ENCODE peak calls at places on chromosomes 13 and 19, in five cellular contexts. M, D, O, L and E are unnamed samples.

GRCh38 chr19:42270346-42271044 is 1.4 kb downstream of the CIC start:
- DNase-seq in O (no peak), L (peak; percentile 42), D (no peak), M (peak; percentile 49), E (peak; percentile 71)

GRCh38 chr13:109162248-109163051 is 533.0 kb downstream of the MYO16 start:
- DNase-seq in M (no peak), L (no peak), D (no peak), O (peak; percentile 98), E (peak; percentile 91)

GRCh38 chr13:99287544-99287943 is 19.7 kb downstream of the GPR183 start:
- DNase-seq in L (no peak), M (no peak), D (no peak), O (no peak), E (no peak)

GRCh38 chr13:72820156-72820897 is 38.4 kb downstream of the PIBF1 start:
- DNase-seq in D (no peak), L (no peak), M (no peak), O (no peak), E (no peak)

GRCh38 chr13:32212420-32212819 is 102.7 kb downstream of the ZAR1L start:
- DNase-seq in D (no peak), M (no peak), L (no peak), O (no peak), E (no peak)

GRCh38 chr19:3062165-3063105 is at the start of gene TLE5:
- DNase-seq in L (peak; percentile 89), D (peak; percentile 43), M (peak; percentile 92), O (no peak), E (no peak)

GRCh38 chr13:32211788-32212187 is 103.4 kb downstream of the ZAR1L start:
- DNase-seq in M (no peak), O (no peak), L (no peak), D (no peak), E (no peak)

GRCh38 chr19:38892841-38893240 is 6.6 kb downstream of the SIRT2 start:
- DNase-seq in M (no peak), L (no peak), O (no peak), D (no peak), E (no peak)

GRCh38 chr13:32453981-32454380 is 26.1 kb upstream of the N4BP2L1 start:
- DNase-seq in M (no peak), D (no peak), L (no peak), O (no peak), E (no peak)

GRCh38 chr13:96020155-96020575 is 33.0 kb downstream of the UGGT2 start:
- DNase-seq in L (peak; percentile 11), M (peak; percentile 56), D (peak; percentile 75), O (peak; percentile 23), E (peak; percentile 58)

GRCh38 chr19:18294467-18294864 is 13.0 kb upstream of the JUND start:
- DNase-seq in L (peak; percentile 31), D (no peak), M (peak; percentile 83), O (no peak), E (no peak)

GRCh38 chr19:18278521-18279265 is 2.7 kb downstream of the JUND start:
- DNase-seq in M (no peak), O (no peak), L (no peak), D (no peak), E (peak; percentile 37)

GRCh38 chr19:38453596-38453995 is 20.1 kb downstream of the RYR1 start:
- DNase-seq in O (no peak), M (no peak), D (no peak), L (no peak), E (no peak)

GRCh38 chr13:67186985-67187569 is 43.1 kb downstream of the PCDH9 start:
- DNase-seq in L (no peak), O (no peak), M (no peak), D (no peak), E (no peak)

GRCh38 chr13:61988810-61989209 is 573.2 kb upstream of the PCDH20 start:
- DNase-seq in O (no peak), M (no peak), L (no peak), D (no peak), E (no peak)

GRCh38 chr13:41606646-41607045 is 149.3 kb downstream of the RGCC start:
- DNase-seq in O (no peak), M (no peak), D (peak; percentile 95), L (no peak), E (no peak)

GRCh38 chr19:42005504-42005903 is 11.5 kb upstream of the ATP1A3 start:
- DNase-seq in O (no peak), L (no peak), M (no peak), D (no peak), E (no peak)

GRCh38 chr19:36604656-36605100 is 435 bp upstream of the ZNF382 start:
- DNase-seq in L (no peak), D (peak; percentile 54), O (peak; percentile 30), M (peak; percentile 81), E (peak; percentile 56)

GRCh38 chr13:44719857-44720671 is 143.9 kb upstream of the TSC22D1 start:
- DNase-seq in M (no peak), D (no peak), O (no peak), L (no peak), E (no peak)

GRCh38 chr13:74774252-74774651 is 640.0 kb upstream of the KLF12 start:
- DNase-seq in M (no peak), O (no peak), D (no peak), L (no peak), E (no peak)

GRCh38 chr13:38636756-38637155 is 50.1 kb upstream of the FREM2 start:
- DNase-seq in M (no peak), O (no peak), D (no peak), L (no peak), E (no peak)

GRCh38 chr19:15264061-15264932 is 32.0 kb upstream of the EPHX3 start:
- DNase-seq in M (peak; percentile 85), O (no peak), L (peak; percentile 66), D (peak; percentile 56), E (peak; percentile 66)

GRCh38 chr19:2711175-2711936 is 8.9 kb upstream of the GNG7 start:
- DNase-seq in M (no peak), D (no peak), L (peak; percentile 38), O (no peak), E (peak; percentile 78)

GRCh38 chr13:45370922-45371406 is 30.0 kb upstream of the TPT1 start:
- DNase-seq in M (peak; percentile 34), D (no peak), O (no peak), L (peak; percentile 76), E (peak; percentile 28)

GRCh38 chr13:98792784-98793183 is 40.3 kb upstream of the SLC15A1 start:
- DNase-seq in L (no peak), M (no peak), D (no peak), O (no peak), E (no peak)

GRCh38 chr13:60572003-60572792 is 175.2 kb downstream of the TDRD3 start:
- DNase-seq in D (peak; percentile 83), O (no peak), L (no peak), M (no peak), E (no peak)

GRCh38 chr19:1974381-1975066 is 33.6 kb downstream of the CSNK1G2 start:
- DNase-seq in D (no peak), M (no peak), O (no peak), L (no peak), E (no peak)

GRCh38 chr19:34317311-34317927 is 47.6 kb upstream of the GPI start:
- DNase-seq in L (peak; percentile 42), D (no peak), M (no peak), O (no peak), E (no peak)

GRCh38 chr13:112056739-112057433 is 10.1 kb upstream of the SOX1 start:
- DNase-seq in M (peak; percentile 40), D (no peak), O (no peak), L (no peak), E (no peak)

GRCh38 chr13:60182907-60183306 is 19.2 kb upstream of the DIAPH3 start:
- DNase-seq in D (no peak), L (no peak), M (no peak), O (no peak), E (no peak)

GRCh38 chr13:110471156-110471832 is 90.2 kb downstream of the RAB20 start:
- DNase-seq in L (no peak), D (no peak), O (no peak), M (peak; percentile 46), E (peak; percentile 40)

GRCh38 chr19:56119585-56119978 is 1.5 kb downstream of the ZNF787 start:
- DNase-seq in O (no peak), L (no peak), D (peak; percentile 35), M (peak; percentile 61), E (no peak)

GRCh38 chr13:97028441-97029299 is 34.4 kb upstream of the OXGR1 start:
- DNase-seq in O (no peak), M (peak; percentile 69), L (peak; percentile 39), D (peak; percentile 9), E (no peak)

DNA sequence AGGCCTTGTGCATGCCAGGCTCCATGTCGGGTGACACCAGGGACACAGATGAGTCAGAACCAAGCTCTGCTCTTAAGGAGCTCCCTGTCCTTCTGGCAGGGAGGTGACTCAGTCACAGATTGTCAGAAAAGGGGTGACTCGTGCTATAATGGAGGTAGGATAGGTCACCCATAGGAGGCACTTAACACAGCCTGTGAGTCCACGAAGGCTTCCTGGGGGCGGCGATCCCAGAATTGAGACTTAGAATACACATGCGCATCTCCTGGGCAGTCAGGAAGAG is 19.6 kb downstream of the FUZ start:
- DNase-seq in L (no peak), O (no peak), D (no peak), M (no peak), E (no peak)
- TF ChIP-seq REST in L (no peak), O (no peak), D (no peak), M (no peak), E (no peak)

DNA sequence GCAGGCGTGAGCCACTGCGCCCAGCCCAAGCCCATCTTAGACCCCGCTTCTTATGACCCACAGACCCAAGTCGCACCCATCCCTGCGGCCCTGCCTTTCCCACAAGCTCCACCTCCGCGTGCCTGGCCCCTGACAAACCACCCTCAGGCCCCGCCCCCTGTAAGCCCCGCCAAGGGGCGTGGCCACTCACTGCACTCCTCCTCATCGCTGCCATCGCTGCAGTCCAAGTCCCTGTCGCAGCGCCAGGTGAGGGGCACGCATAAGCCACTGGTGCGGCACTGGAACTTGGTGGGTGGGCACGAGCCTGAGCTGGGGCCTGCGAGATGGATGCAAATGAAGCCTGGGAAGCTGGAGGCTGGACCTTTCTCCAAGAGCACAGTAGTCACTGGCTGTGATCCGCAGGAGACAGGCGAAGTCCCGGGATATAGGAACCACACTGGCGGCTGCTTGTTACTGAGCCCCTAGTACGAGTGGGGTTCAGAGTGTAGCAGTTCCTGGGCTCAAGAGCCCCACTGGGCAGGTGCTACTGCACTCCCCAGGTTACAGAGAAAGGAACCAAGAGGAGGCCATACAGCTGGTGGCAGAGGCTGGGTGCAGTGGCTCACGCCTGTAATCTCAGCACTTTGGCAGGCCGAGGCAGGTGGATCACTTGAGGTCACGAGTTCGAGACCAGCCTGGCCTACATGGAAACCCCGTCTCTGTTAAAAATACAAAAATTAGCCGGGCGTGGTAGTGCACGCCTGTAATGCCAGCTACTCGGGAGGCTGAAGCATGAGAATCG is 3.1 kb downstream of the CD320 start:
- DNase-seq in D (no peak), L (peak; percentile 93), M (peak; percentile 80), O (no peak), E (peak; percentile 0)
- TF ChIP-seq GABPA in D (no peak), L (no peak), M (no peak), O (no peak), E (no peak)

GRCh38 chr19:40750035-40750284 is 317 bp downstream of the ACTMAP start:
- DNase-seq in M (no peak), O (no peak), L (no peak), D (no peak), E (peak; percentile 12)
- TF ChIP-seq REST in M (no peak), O (no peak), L (no peak), D (no peak), E (no peak)

GRCh38 chr13:102814793-102815192 is 15.9 kb downstream of the BIVM start:
- DNase-seq in L (no peak), O (no peak), D (no peak), M (no peak), E (no peak)
- TF ChIP-seq GABPA in L (no peak), O (no peak), D (no peak), M (no peak), E (no peak)

GRCh38 chr19:47022140-47022536 is 2.5 kb downstream of the NPAS1 start:
- DNase-seq in D (no peak), O (no peak), M (no peak), L (no peak), E (no peak)
- TF ChIP-seq REST in D (no peak), O (no peak), M (no peak), L (no peak), E (no peak)